ENCODE peak calls at places on chromosomes 4 and X, in four cellular contexts. M is SJSA1, S is adrenal gland, Z is AG09309. N is an unnamed sample.

GRCh38 chr4:187929024-187929423 is 66.5 kb upstream of the ZFP42 start:
- DNase-seq in S (no peak), M (no peak), Z (no peak), N (no peak)

GRCh38 chr4:124304936-124305335 is 407.6 kb downstream of the ANKRD50 start:
- DNase-seq in S (no peak), Z (no peak), M (no peak), N (no peak)

GRCh38 chr4:147370881-147371280 is 110.0 kb upstream of the EDNRA start:
- DNase-seq in S (no peak), M (no peak), Z (no peak), N (no peak)

GRCh38 chr4:122583906-122584305 is 37.0 kb downstream of the IL21 start:
- DNase-seq in Z (peak; percentile 79), M (no peak), S (peak; percentile 25), N (peak; percentile 46)

GRCh38 chr4:147409350-147409749 is 71.5 kb upstream of the EDNRA start:
- DNase-seq in Z (no peak), M (no peak), S (no peak), N (no peak)

GRCh38 chrX:129679856-129680255 is 25.1 kb upstream of the APLN start:
- DNase-seq in Z (no peak), M (no peak), S (no peak), N (no peak)

GRCh38 chr4:184163813-184164212 is 53.9 kb downstream of the ENPP6 start:
- DNase-seq in S (peak; percentile 51), Z (no peak), M (no peak), N (no peak)

GRCh38 chr4:52957791-52958190 is 95.7 kb downstream of the RASL11B start:
- DNase-seq in S (no peak), M (peak; percentile 15), Z (no peak), N (no peak)

GRCh38 chr4:35516102-35516501 is 728.2 kb downstream of the ARAP2 start:
- DNase-seq in M (no peak), Z (no peak), S (no peak), N (no peak)

GRCh38 chr4:129167640-129168260 is 71.8 kb downstream of the C4orf33 start:
- DNase-seq in S (no peak), M (no peak), Z (no peak), N (no peak)

GRCh38 chr4:113222006-113222405 is 172.6 kb downstream of the ANK2 start:
- DNase-seq in Z (no peak), S (no peak), M (peak; percentile 7), N (no peak)

GRCh38 chr4:75547647-75548387 is 8.0 kb upstream of the ODAPH start:
- DNase-seq in M (no peak), Z (no peak), S (peak; percentile 66), N (peak; percentile 23)

GRCh38 chr4:17613761-17614415 is 553 bp upstream of the MED28 start:
- DNase-seq in S (no peak), M (peak; percentile 78), Z (peak; percentile 38), N (peak; percentile 24)

GRCh38 chr4:88967883-88968316 is 89.1 kb downstream of the FAM13A start:
- DNase-seq in Z (no peak), M (no peak), S (no peak), N (no peak)

GRCh38 chr4:909821-910220 is 22.3 kb downstream of the GAK start:
- DNase-seq in S (no peak), Z (no peak), M (no peak), N (no peak)

GRCh38 chrX:47078129-47079043 is at the start of gene RGN:
- DNase-seq in M (no peak), Z (no peak), S (peak; percentile 65), N (peak; percentile 13)

GRCh38 chr4:32258986-32259385 is 1538.8 kb downstream of the PCDH7 start:
- DNase-seq in S (no peak), M (no peak), Z (no peak), N (no peak)

GRCh38 chrX:114462266-114462665 is 121.6 kb upstream of the HTR2C start:
- DNase-seq in S (no peak), M (no peak), Z (no peak), N (no peak)

GRCh38 chr4:147481577-147482109 is 746 bp downstream of the EDNRA start:
- DNase-seq in Z (no peak), M (no peak), S (no peak), N (peak; percentile 24)

GRCh38 chr4:186832906-186833305 is 109.2 kb upstream of the FAT1 start:
- DNase-seq in S (no peak), Z (no peak), M (no peak), N (no peak)

GRCh38 chr4:56803473-56803872 is 18.0 kb downstream of the SPINK2 start:
- DNase-seq in Z (no peak), M (peak; percentile 27), S (no peak), N (no peak)

GRCh38 chrX:124863303-124863702 is 456.4 kb upstream of the TEX13C start:
- DNase-seq in M (no peak), Z (no peak), S (no peak), N (no peak)

GRCh38 chr4:86497131-86497530 is 97.0 kb upstream of the PTPN13 start:
- DNase-seq in Z (peak; percentile 33), M (no peak), S (no peak), N (no peak)

GRCh38 chr4:41881931-41882621 is 53.2 kb upstream of the TMEM33 start:
- DNase-seq in S (no peak), Z (no peak), M (no peak), N (no peak)

GRCh38 chrX:153816821-153817220 is 13.5 kb downstream of the PDZD4 start:
- DNase-seq in Z (no peak), M (no peak), S (no peak), N (no peak)

GRCh38 chrX:151563449-151563848 is at the start of gene PASD1:
- DNase-seq in S (no peak), M (no peak), Z (no peak), N (no peak)

GRCh38 chr4:168594121-168594520 is 97.3 kb downstream of the PALLD start:
- DNase-seq in M (no peak), S (no peak), Z (no peak), N (no peak)

GRCh38 chrX:129540725-129541184 is 696 bp downstream of the OCRL start:
- DNase-seq in S (peak; percentile 25), Z (no peak), M (peak; percentile 3), N (peak; percentile 18)

GRCh38 chr4:8938623-8939022 is 67.0 kb upstream of the HMX1 start:
- DNase-seq in Z (no peak), S (no peak), M (no peak), N (no peak)

GRCh38 chrX:71607488-71607887 is 10.8 kb downstream of the CXCR3 start:
- DNase-seq in Z (no peak), S (no peak), M (no peak), N (no peak)

GRCh38 chr4:79467246-79467932 is 59.4 kb upstream of the GK2 start:
- DNase-seq in M (no peak), S (no peak), Z (no peak), N (no peak)

GRCh38 chrX:101682723-101683122 is 23.1 kb upstream of the ARMCX2 start:
- DNase-seq in S (no peak), Z (no peak), M (no peak), N (no peak)

GRCh38 chr4:81040175-81040659 is 9.7 kb downstream of the BMP3 start:
- DNase-seq in M (peak; percentile 27), S (no peak), Z (no peak), N (no peak)

GRCh38 chrX:22078117-22078516 is 46.0 kb downstream of the PHEX start:
- DNase-seq in M (no peak), S (no peak), Z (no peak), N (no peak)

GRCh38 chrX:153926863-153927685 is 1.0 kb upstream of the ARHGAP4 start:
- DNase-seq in S (peak; percentile 79), M (no peak), Z (no peak), N (no peak)

GRCh38 chr4:173243321-173243720 is 74.7 kb downstream of the GALNT7 start:
- DNase-seq in M (peak; percentile 20), S (no peak), Z (peak; percentile 44), N (no peak)

GRCh38 chr4:1477045-1477905 is 71.0 kb upstream of the NKX1-1 start:
- DNase-seq in S (no peak), Z (no peak), M (no peak), N (peak; percentile 6)

GRCh38 chrX:136850441-136851175 is 29.9 kb downstream of the RBMX start:
- DNase-seq in Z (no peak), M (peak; percentile 19), S (no peak), N (no peak)

GRCh38 chr4:68859655-68860054 is 43.9 kb downstream of the UGT2B10 start:
- DNase-seq in Z (no peak), M (no peak), S (no peak), N (no peak)

GRCh38 chr4:157220026-157220881 is at the start of gene GRIA2:
- DNase-seq in Z (peak; percentile 4), M (peak; percentile 28), S (peak; percentile 62), N (peak; percentile 67)

GRCh38 chr4:158808399-158808798 is 39.6 kb downstream of the FNIP2 start:
- DNase-seq in S (no peak), Z (no peak), M (no peak), N (no peak)

GRCh38 chr4:158805628-158806471 is 37.0 kb downstream of the FNIP2 start:
- DNase-seq in M (no peak), S (no peak), Z (no peak), N (no peak)

GRCh38 chr4:158810487-158811215 is 41.8 kb downstream of the FNIP2 start:
- DNase-seq in M (peak; percentile 87), Z (peak; percentile 99), S (peak; percentile 77), N (peak; percentile 76)

GRCh38 chr4:158809611-158810486 is 41.0 kb downstream of the FNIP2 start:
- DNase-seq in Z (peak; percentile 99), M (peak; percentile 95), S (no peak), N (no peak)

GRCh38 chr4:158807696-158808095 is 38.9 kb downstream of the FNIP2 start:
- DNase-seq in S (no peak), Z (no peak), M (no peak), N (no peak)
- H3K4me3 ChIP-seq in S (no peak overlapping the region), Z (no peak overlapping the region), M (no peak overlapping the region), N (no peak overlapping the region)

GRCh38 chr4:40212674-40213504 is 16.1 kb downstream of the RHOH start:
- DNase-seq in S (no peak), Z (no peak), M (no peak), N (no peak)
- H3K4me3 ChIP-seq in S (no peak overlapping the region), Z (no peak overlapping the region), M (no peak overlapping the region), N (no peak overlapping the region)

GRCh38 chrX:49054073-49054762 is 4.6 kb upstream of the CCDC120 start:
- DNase-seq in S (no peak), M (no peak), Z (no peak), N (no peak)
- H3K4me3 ChIP-seq in S (no peak overlapping the region), M (peak overlapping the region; percentile 46), Z (peak overlapping the region; percentile 43), N (peak overlapping the region; percentile 60)

DNA sequence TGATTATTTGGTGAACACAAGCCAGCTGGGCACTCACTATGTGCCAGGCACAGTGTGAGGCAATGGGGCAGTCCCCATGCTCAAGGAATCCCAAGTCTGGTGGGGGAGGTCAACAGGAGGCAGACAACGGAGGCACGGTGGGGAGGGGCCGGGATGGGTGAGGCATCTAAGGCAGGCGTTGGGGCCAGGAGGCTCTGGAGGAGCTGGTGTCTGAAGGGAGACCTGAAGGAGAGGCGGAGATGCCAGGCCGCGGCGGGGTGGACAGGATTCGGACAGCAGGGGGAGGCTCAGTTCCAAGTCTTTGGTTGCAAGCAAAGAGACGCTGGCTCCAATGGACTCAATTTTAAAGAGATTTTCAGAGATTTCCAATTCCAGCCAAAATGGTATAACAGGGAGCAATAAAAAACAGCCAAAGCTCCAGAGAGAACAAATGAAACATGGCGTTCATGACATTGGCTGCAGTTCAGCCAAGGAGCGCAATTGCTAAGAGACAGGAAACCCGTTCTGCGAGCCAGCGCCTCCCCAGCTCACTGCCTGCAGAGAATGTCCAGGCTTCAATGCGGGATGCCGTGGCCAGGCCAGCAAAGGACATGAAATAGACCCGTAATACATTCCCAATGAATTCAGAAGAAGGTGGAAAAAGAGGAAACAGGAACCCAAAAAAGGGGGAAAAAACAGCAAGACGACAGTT is 105.2 kb upstream of the LRPAP1 start:
- DNase-seq in Z (no peak), M (no peak), S (no peak), N (peak; percentile 81)
- H3K4me3 ChIP-seq in Z (no peak overlapping the region), M (no peak overlapping the region), S (no peak overlapping the region), N (no peak overlapping the region)